ENCODE peak calls at places on chromosomes 1 and 21, in four cellular contexts. Q is neural progenitor cell, T is adrenal gland, O is aorta. I is an unnamed sample.

GRCh38 chr1:46411601-46412341 is 17.7 kb downstream of the FAAH start:
- DNase-seq in T (no peak), O (peak), Q (peak), I (no peak)

GRCh38 chr1:42774928-42775549 is 8.0 kb downstream of the C1orf50 start:
- DNase-seq in Q (no peak), T (no peak), O (no peak), I (no peak)

GRCh38 chr1:94350350-94350924 is 67.8 kb upstream of the ABCD3 start:
- DNase-seq in T (no peak), O (no peak), Q (no peak), I (no peak)

GRCh38 chr1:18922848-18923475 is 20.6 kb upstream of the ALDH4A1 start:
- DNase-seq in O (no peak), Q (no peak), T (peak), I (no peak)

GRCh38 chr1:232636799-232637198 is 6.9 kb upstream of the SIPA1L2 start:
- DNase-seq in O (no peak), T (no peak), Q (no peak), I (no peak)

GRCh38 chr21:37370152-37371040 is 3.8 kb downstream of the DYRK1A start:
- DNase-seq in Q (no peak), T (no peak), O (no peak), I (no peak)

GRCh38 chr1:11434926-11435325 is 44.0 kb upstream of the DISP3 start:
- DNase-seq in O (no peak), Q (no peak), T (no peak), I (no peak)

GRCh38 chr1:15038232-15039016 is 115.1 kb upstream of the TMEM51 start:
- DNase-seq in T (no peak), O (no peak), Q (peak), I (no peak)

GRCh38 chr21:37181059-37181458 is 86.1 kb downstream of the VPS26C start:
- DNase-seq in T (no peak), O (no peak), Q (no peak), I (no peak)

GRCh38 chr1:235022341-235023196 is 106.1 kb downstream of the TOMM20 start:
- DNase-seq in T (no peak), O (no peak), Q (no peak), I (no peak)

GRCh38 chr1:205430631-205431305 is 8.9 kb upstream of the LEMD1 start:
- DNase-seq in Q (peak), T (peak), O (peak), I (no peak)

GRCh38 chr1:4768553-4768952 is 114.1 kb downstream of the AJAP1 start:
- DNase-seq in O (no peak), T (no peak), Q (no peak), I (no peak)

GRCh38 chr21:33046455-33046854 is 20.7 kb downstream of the OLIG2 start:
- DNase-seq in T (no peak), Q (no peak), O (no peak), I (no peak)
- H3K27ac ChIP-seq in T (no peak), Q (no peak), O (no peak), I (no peak)

GRCh38 chr1:246689409-246689997 is 34.7 kb upstream of the SCCPDH start:
- DNase-seq in O (peak), Q (peak), T (peak), I (peak)

GRCh38 chr1:246695136-246695535 is 29.1 kb upstream of the SCCPDH start:
- DNase-seq in Q (no peak), T (peak), O (no peak), I (no peak)

GRCh38 chr1:246687002-246687401 is 37.2 kb upstream of the SCCPDH start:
- DNase-seq in O (no peak), Q (peak), T (no peak), I (no peak)

GRCh38 chr1:246691622-246692495 is 32.4 kb upstream of the SCCPDH start:
- DNase-seq in Q (peak), O (no peak), T (no peak), I (no peak)

GRCh38 chr1:246690100-246690499 is 34.1 kb upstream of the SCCPDH start:
- DNase-seq in O (no peak), T (no peak), Q (no peak), I (no peak)
- H3K4me3 ChIP-seq in O (no peak), T (no peak), Q (no peak), I (no peak)

GRCh38 chr1:33332357-33332789 is 11.5 kb upstream of the A3GALT2 start:
- DNase-seq in O (peak), Q (no peak), T (peak), I (no peak)
- H3K27ac ChIP-seq in O (peak), Q (no peak), T (peak), I (peak)

GRCh38 chr1:37794372-37795339 is 1.0 kb downstream of the MANEAL start:
- DNase-seq in Q (peak), T (no peak), O (no peak), I (no peak)
- H3K4me3 ChIP-seq in Q (peak), T (no peak), O (peak), I (no peak)

DNA sequence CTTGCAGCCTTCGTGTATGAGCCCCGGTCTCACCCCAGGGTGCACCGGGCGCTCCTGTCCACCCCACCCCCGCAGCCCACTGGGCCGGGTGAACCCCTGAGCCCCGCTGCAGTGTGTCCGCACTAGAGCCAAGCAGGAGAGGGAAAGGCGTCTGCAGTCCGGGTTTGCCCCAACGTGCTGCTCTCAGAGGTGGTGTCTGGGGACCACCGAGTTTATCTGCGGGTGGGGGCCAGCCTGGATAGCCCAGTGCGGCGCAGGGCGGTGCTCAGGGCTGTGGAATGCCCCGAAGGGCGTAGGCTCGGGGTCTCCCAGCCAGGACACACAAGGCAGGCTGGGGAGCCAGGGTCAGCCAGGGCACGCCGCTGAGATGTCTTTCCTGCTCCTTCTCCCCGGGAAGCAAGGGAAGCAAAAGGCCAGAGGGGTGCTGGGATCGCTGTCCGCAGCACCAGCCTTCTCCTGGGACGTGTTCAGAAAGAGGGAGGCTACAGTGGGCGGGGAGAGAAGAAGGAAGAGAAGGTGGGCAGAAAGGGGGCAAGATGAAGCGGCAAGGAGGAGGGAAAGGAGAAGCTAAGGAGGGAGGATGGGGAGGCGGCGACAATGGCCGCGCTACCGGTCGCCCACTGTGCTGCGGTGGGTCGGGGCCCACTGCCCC is 56.6 kb downstream of the MAB21L3 start:
- DNase-seq in T (no peak), Q (peak), O (no peak), I (no peak)
- H3K27ac ChIP-seq in T (peak), Q (no peak), O (no peak), I (peak)

GRCh38 chr1:150259217-150259616 is 1.6 kb downstream of the CA14 start:
- DNase-seq in Q (no peak), O (no peak), T (peak), I (no peak)
- H3K4me3 ChIP-seq in Q (peak), O (no peak), T (no peak), I (no peak)

GRCh38 chr1:159214149-159214760 is 9.6 kb downstream of the ACKR1 start:
- DNase-seq in O (no peak), T (peak), Q (peak), I (peak)
- H3K27ac ChIP-seq in O (no peak), T (no peak), Q (no peak), I (no peak)

GRCh38 chr1:26530540-26530897 is 958 bp downstream of the RPS6KA1 start:
- DNase-seq in T (no peak), Q (no peak), O (no peak), I (no peak)
- H3K4me3 ChIP-seq in T (peak), Q (peak), O (no peak), I (peak)